ENCODE peak calls at places on chromosomes 13 and 19, in six cellular contexts. W is effector memory CD4-positive, alpha-beta T cell; F is stimulated activated naive B cell treated with anti-CD40 and anti-IgM and Interleukin-4, amounts not matched to agents 10 μg/mL and 1 μg/mL and 100 μg/mL, for 72 hours; B is GM12892; C is iPS-NIHi11; O is hypothalamus. T is an unnamed sample.

GRCh38 chr13:73307481-73307880 is 248.7 kb downstream of the KLF5 start:
- DNase-seq in B (no peak), O (no peak), F (no peak), C (no peak), W (no peak), T (no peak)

GRCh38 chr13:112771877-112772538 is 82.2 kb downstream of the ATP11A start:
- DNase-seq in O (no peak), B (no peak), F (no peak), W (no peak), C (no peak), T (no peak)

GRCh38 chr13:36567485-36567884 is 106.3 kb upstream of the SERTM1 start:
- DNase-seq in W (no peak), C (no peak), B (no peak), F (no peak), O (no peak), T (no peak)

GRCh38 chr13:21015284-21015683 is 46.1 kb downstream of the LATS2 start:
- DNase-seq in C (no peak), W (no peak), O (no peak), F (no peak), B (no peak), T (no peak)

GRCh38 chr19:17406039-17406886 is 833 bp upstream of the BST2 start:
- DNase-seq in B (peak), W (no peak), F (no peak), O (no peak), C (no peak), T (no peak)

GRCh38 chr19:12202250-12202649 is 39.4 kb downstream of the ZNF136 start:
- DNase-seq in F (peak), O (no peak), W (peak), C (peak), B (no peak), T (no peak)

GRCh38 chr19:31541396-31541795 is 192.2 kb upstream of the TSHZ3 start:
- DNase-seq in B (no peak), F (no peak), C (no peak), O (no peak), W (no peak), T (no peak)

GRCh38 chr13:110055089-110055488 is 251.9 kb downstream of the COL4A1 start:
- DNase-seq in O (no peak), C (no peak), W (no peak), F (no peak), B (no peak), T (no peak)

GRCh38 chr13:84641491-84641890 is 759.2 kb upstream of the SLITRK1 start:
- DNase-seq in F (no peak), C (no peak), W (no peak), O (no peak), B (no peak), T (no peak)

GRCh38 chr19:17520865-17521264 is 9.4 kb downstream of the PGLS start:
- DNase-seq in W (no peak), B (no peak), C (no peak), O (no peak), F (no peak), T (no peak)

GRCh38 chr19:18650468-18651001 is 13.7 kb downstream of the KLHL26 start:
- DNase-seq in C (peak), W (no peak), O (no peak), B (no peak), F (no peak), T (no peak)

GRCh38 chr19:3233116-3233515 is 8.7 kb downstream of the CELF5 start:
- DNase-seq in B (no peak), O (no peak), W (no peak), F (no peak), C (no peak), T (no peak)

GRCh38 chr13:77113496-77113895 is 86.5 kb upstream of the FBXL3 start:
- DNase-seq in O (no peak), W (no peak), C (no peak), F (no peak), B (no peak), T (no peak)

GRCh38 chr19:38433268-38433733 is at the start of gene RYR1:
- DNase-seq in C (peak), W (peak), O (peak), B (peak), F (peak), T (no peak)

GRCh38 chr19:45403781-45404556 is 900 bp downstream of the PPP1R13L start:
- DNase-seq in B (peak), F (peak), W (peak), O (no peak), C (peak), T (no peak)

GRCh38 chr13:20412761-20413355 is 112.8 kb downstream of the CRYL1 start:
- DNase-seq in O (no peak), F (no peak), C (peak), W (no peak), B (no peak), T (no peak)

GRCh38 chr13:24063281-24063851 is 97.2 kb upstream of the SPATA13 start:
- DNase-seq in W (no peak), F (no peak), B (no peak), C (no peak), O (no peak), T (no peak)

GRCh38 chr13:33453911-33454310 is 168.4 kb upstream of the STARD13 start:
- DNase-seq in O (no peak), B (no peak), F (no peak), W (no peak), C (no peak), T (no peak)

T was measured in 8988T.